ENCODE peak calls at places on chromosomes 13 and 19, in seven cellular contexts. T, F, X, E, B, W and L are unnamed samples.

GRCh38 chr19:4513248-4513647 is 5.0 kb downstream of the PLIN4 start:
- DNase-seq in T (no peak), W (no peak), E (no peak), X (no peak), B (no peak), F (no peak), L (no peak)

GRCh38 chr13:99269627-99270252 is 11.6 kb upstream of the GPR18 start:
- DNase-seq in F (no peak), T (no peak), X (no peak), W (peak; percentile 74), E (no peak), B (no peak), L (peak; percentile 76)

GRCh38 chr19:55528030-55528801 is 8.7 kb downstream of the SBK2 start:
- DNase-seq in X (no peak), F (no peak), W (peak; percentile 37), B (no peak), E (no peak), T (no peak), L (no peak)

GRCh38 chr13:19597523-19597922 is 35.9 kb upstream of the MPHOSPH8 start:
- DNase-seq in B (no peak), W (peak; percentile 12), T (no peak), F (no peak), X (no peak), E (no peak), L (no peak)

GRCh38 chr19:56141416-56141992 is 417 bp downstream of the ZNF444 start:
- DNase-seq in B (peak; percentile 49), E (no peak), T (peak; percentile 25), X (no peak), W (no peak), F (no peak), L (peak; percentile 44)

GRCh38 chr19:10604460-10604980 is 17.4 kb upstream of the AP1M2 start:
- DNase-seq in W (no peak), X (no peak), B (no peak), F (peak; percentile 33), E (no peak), T (peak; percentile 44), L (peak; percentile 72)

GRCh38 chr13:50126378-50127016 is 111.3 kb downstream of the KCNRG start:
- DNase-seq in F (no peak), W (peak; percentile 58), X (no peak), T (no peak), B (peak; percentile 46), E (no peak), L (peak; percentile 35)

GRCh38 chr13:46469064-46469463 is 82.0 kb upstream of the RUBCNL start:
- DNase-seq in X (no peak), E (peak; percentile 55), F (no peak), W (peak; percentile 79), B (no peak), T (no peak), L (no peak)

GRCh38 chr13:59208405-59209195 is 955.1 kb downstream of the DIAPH3 start:
- DNase-seq in E (no peak), X (no peak), B (no peak), W (no peak), F (no peak), T (no peak), L (no peak)

GRCh38 chr13:39210961-39211534 is 172.8 kb downstream of the NHLRC3 start:
- DNase-seq in W (no peak), T (no peak), F (no peak), B (no peak), X (no peak), E (no peak), L (no peak)

GRCh38 chr19:50205681-50206138 is 2.3 kb downstream of the MYH14 start:
- DNase-seq in X (no peak), W (no peak), B (peak; percentile 94), T (no peak), E (peak; percentile 34), F (no peak), L (no peak)

GRCh38 chr19:49893135-49893534 is 3.6 kb downstream of the IL4I1 start:
- DNase-seq in X (no peak), T (no peak), W (no peak), B (no peak), F (no peak), E (no peak), L (no peak)

GRCh38 chr13:73158851-73159250 is 100.0 kb downstream of the KLF5 start:
- DNase-seq in W (peak; percentile 65), X (no peak), B (no peak), E (no peak), F (no peak), T (no peak), L (no peak)

GRCh38 chr13:86665842-86666241 is 866.6 kb upstream of the SLITRK6 start:
- DNase-seq in F (no peak), E (no peak), X (no peak), T (no peak), B (no peak), W (no peak), L (no peak)

GRCh38 chr19:47779524-47780214 is 1.2 kb downstream of the SELENOW start:
- DNase-seq in T (peak; percentile 85), B (peak; percentile 53), F (peak; percentile 77), X (peak; percentile 52), W (peak; percentile 28), E (peak; percentile 35), L (no peak)

GRCh38 chr19:609001-609340 is 19.3 kb downstream of the HCN2 start:
- DNase-seq in W (no peak), F (peak; percentile 62), X (no peak), B (no peak), E (no peak), T (peak; percentile 67), L (no peak)

GRCh38 chr13:113397606-113398425 is 33.9 kb upstream of the GRTP1 start:
- DNase-seq in B (no peak), X (no peak), T (no peak), W (no peak), F (no peak), E (no peak), L (no peak)

GRCh38 chr13:102863590-102863989 is 17.8 kb downstream of the ERCC5 start:
- DNase-seq in F (peak; percentile 27), B (no peak), X (no peak), E (no peak), T (peak; percentile 23), W (no peak), L (no peak)

GRCh38 chr13:106104281-106104901 is 431.1 kb downstream of the EFNB2 start:
- DNase-seq in E (no peak), W (peak; percentile 87), B (no peak), X (no peak), T (no peak), F (no peak), L (no peak)

GRCh38 chr19:16208064-16208759 is 10.5 kb downstream of the AP1M1 start:
- DNase-seq in E (no peak), B (no peak), T (no peak), X (no peak), F (no peak), W (no peak), L (no peak)

GRCh38 chr19:45976180-45976579 is 2.5 kb upstream of the NOVA2 start:
- DNase-seq in E (no peak), W (no peak), T (no peak), B (no peak), X (no peak), F (no peak), L (peak; percentile 20)

GRCh38 chr13:60617863-60618733 is 221.1 kb downstream of the TDRD3 start:
- DNase-seq in T (no peak), F (no peak), X (no peak), E (no peak), B (no peak), W (peak; percentile 55), L (no peak)
- TF ChIP-seq CTCF in T (no peak), F (peak; percentile 36), X (no peak), E (no peak), B (no peak), W (peak; percentile 80), L (peak; percentile 11)

GRCh38 chr19:34355201-34355600 is 9.8 kb upstream of the GPI start:
- DNase-seq in T (no peak), E (no peak), X (no peak), B (no peak), W (no peak), F (no peak), L (no peak)
- H3K4me3 ChIP-seq in T (no peak overlapping the region), E (no peak overlapping the region), X (no peak overlapping the region), B (no peak overlapping the region), W (no peak overlapping the region), F (no peak overlapping the region), L (no peak overlapping the region)

GRCh38 chr13:27622102-27622820 is 569 bp downstream of the POLR1D start:
- DNase-seq in W (peak; percentile 12), E (peak; percentile 15), B (no peak), F (no peak), T (no peak), X (no peak), L (no peak)
- TF ChIP-seq CTCF in W (peak; percentile 45), E (no peak), B (no peak), F (no peak), T (no peak), X (no peak), L (no peak)

GRCh38 chr19:17406039-17406886 is 833 bp upstream of the BST2 start:
- DNase-seq in W (peak; percentile 36), T (no peak), X (no peak), F (no peak), E (no peak), B (no peak), L (peak; percentile 85)
- H3K4me3 ChIP-seq in W (no peak overlapping the region), T (peak overlapping the region; percentile 52), X (peak overlapping the region; percentile 70), F (peak overlapping the region; percentile 41), E (peak overlapping the region; percentile 8), B (peak overlapping the region; percentile 35), L (peak overlapping the region; percentile 85)